ENCODE peak calls at places on chromosomes 1 and 21, in eight cellular contexts. One of them, this sample, is unnamed. For H3K9me3, the result is how much of the 10 kb centered on the place peaks cover.

GRCh38 chr1:205932776-205933175 is 10.5 kb downstream of the SLC26A9 start:
- DNase-seq in lower lobe of right lung: no peak
- DNase-seq in pancreas: no peak
- DNase-seq in uterus: no peak
- DNase-seq in CD4-positive, alpha-beta T cell: no peak
- DNase-seq in left ventricle myocardium inferior: no peak
- DNase-seq in aorta: peak
- DNase-seq in A673: no peak
- DNase-seq in this sample: no peak

GRCh38 chr1:219837274-219837993 is 90.9 kb downstream of the SLC30A10 start:
- DNase-seq in lower lobe of right lung: no peak
- DNase-seq in pancreas: no peak
- DNase-seq in uterus: no peak
- DNase-seq in CD4-positive, alpha-beta T cell: no peak
- DNase-seq in left ventricle myocardium inferior: no peak
- DNase-seq in aorta: no peak
- DNase-seq in A673: peak
- DNase-seq in this sample: no peak

GRCh38 chr1:229579101-229579651 is 20.7 kb upstream of the ABCB10 start:
- DNase-seq in lower lobe of right lung: no peak
- DNase-seq in pancreas: no peak
- DNase-seq in uterus: peak
- DNase-seq in CD4-positive, alpha-beta T cell: no peak
- DNase-seq in left ventricle myocardium inferior: peak
- DNase-seq in aorta: no peak
- DNase-seq in A673: peak
- DNase-seq in this sample: no peak

GRCh38 chr1:105027838-105028471 is 1278.3 kb downstream of the AMY1C start:
- DNase-seq in lower lobe of right lung: no peak
- DNase-seq in pancreas: no peak
- DNase-seq in uterus: no peak
- DNase-seq in CD4-positive, alpha-beta T cell: no peak
- DNase-seq in left ventricle myocardium inferior: no peak
- DNase-seq in aorta: no peak
- DNase-seq in A673: peak
- DNase-seq in this sample: no peak

GRCh38 chr1:59601032-59601431 is 213.7 kb upstream of the HOOK1 start:
- DNase-seq in lower lobe of right lung: no peak
- DNase-seq in pancreas: no peak
- DNase-seq in uterus: no peak
- DNase-seq in CD4-positive, alpha-beta T cell: no peak
- DNase-seq in left ventricle myocardium inferior: peak
- DNase-seq in aorta: peak
- DNase-seq in A673: no peak
- DNase-seq in this sample: no peak

GRCh38 chr21:24514081-24514733 is 1093.1 kb downstream of the MRPL39 start:
- DNase-seq in lower lobe of right lung: no peak
- DNase-seq in pancreas: no peak
- DNase-seq in uterus: no peak
- DNase-seq in CD4-positive, alpha-beta T cell: no peak
- DNase-seq in left ventricle myocardium inferior: no peak
- DNase-seq in aorta: no peak
- DNase-seq in A673: peak
- DNase-seq in this sample: no peak

GRCh38 chr1:9753121-9753531 is 70.6 kb downstream of the CLSTN1 start:
- DNase-seq in lower lobe of right lung: no peak
- DNase-seq in pancreas: no peak
- DNase-seq in uterus: peak
- DNase-seq in CD4-positive, alpha-beta T cell: no peak
- DNase-seq in left ventricle myocardium inferior: peak
- DNase-seq in aorta: peak
- DNase-seq in A673: peak
- DNase-seq in this sample: no peak

GRCh38 chr1:228150458-228151169 is 884 bp downstream of the GJC2 start:
- DNase-seq in lower lobe of right lung: peak
- DNase-seq in pancreas: no peak
- DNase-seq in uterus: peak
- DNase-seq in CD4-positive, alpha-beta T cell: no peak
- DNase-seq in left ventricle myocardium inferior: peak
- DNase-seq in aorta: peak
- DNase-seq in A673: no peak
- DNase-seq in this sample: no peak

GRCh38 chr1:67188137-67188536 is 21.9 kb downstream of the IL23R start:
- DNase-seq in lower lobe of right lung: no peak
- DNase-seq in pancreas: no peak
- DNase-seq in uterus: no peak
- DNase-seq in CD4-positive, alpha-beta T cell: no peak
- DNase-seq in left ventricle myocardium inferior: no peak
- DNase-seq in aorta: no peak
- DNase-seq in A673: no peak
- DNase-seq in this sample: no peak

GRCh38 chr1:226220473-226221189 is 2.8 kb upstream of the MIXL1 start:
- DNase-seq in lower lobe of right lung: no peak
- DNase-seq in pancreas: no peak
- DNase-seq in uterus: no peak
- DNase-seq in CD4-positive, alpha-beta T cell: no peak
- DNase-seq in left ventricle myocardium inferior: no peak
- DNase-seq in aorta: no peak
- DNase-seq in A673: no peak
- DNase-seq in this sample: no peak

GRCh38 chr1:52911541-52911940 is 10.0 kb downstream of the ECHDC2 start:
- DNase-seq in lower lobe of right lung: no peak
- DNase-seq in pancreas: no peak
- DNase-seq in uterus: no peak
- DNase-seq in CD4-positive, alpha-beta T cell: no peak
- DNase-seq in left ventricle myocardium inferior: no peak
- DNase-seq in aorta: no peak
- DNase-seq in A673: no peak
- DNase-seq in this sample: no peak

GRCh38 chr1:63635681-63636080 is 42.5 kb downstream of the PGM1 start:
- DNase-seq in lower lobe of right lung: no peak
- DNase-seq in pancreas: no peak
- DNase-seq in uterus: no peak
- DNase-seq in CD4-positive, alpha-beta T cell: no peak
- DNase-seq in left ventricle myocardium inferior: no peak
- DNase-seq in aorta: no peak
- DNase-seq in A673: no peak
- DNase-seq in this sample: no peak

GRCh38 chr1:234874291-234875288 is 254.0 kb downstream of the TOMM20 start:
- DNase-seq in lower lobe of right lung: peak
- DNase-seq in pancreas: no peak
- DNase-seq in uterus: peak
- DNase-seq in CD4-positive, alpha-beta T cell: no peak
- DNase-seq in left ventricle myocardium inferior: no peak
- DNase-seq in aorta: peak
- DNase-seq in A673: no peak
- DNase-seq in this sample: no peak

GRCh38 chr1:9696793-9697192 is 45.3 kb downstream of the PIK3CD start:
- DNase-seq in lower lobe of right lung: no peak
- DNase-seq in pancreas: no peak
- DNase-seq in uterus: no peak
- DNase-seq in CD4-positive, alpha-beta T cell: no peak
- DNase-seq in left ventricle myocardium inferior: no peak
- DNase-seq in aorta: no peak
- DNase-seq in A673: no peak
- DNase-seq in this sample: no peak

GRCh38 chr1:147700042-147700711 is 29.9 kb upstream of the ACP6 start:
- DNase-seq in lower lobe of right lung: peak
- DNase-seq in pancreas: peak
- DNase-seq in uterus: peak
- DNase-seq in CD4-positive, alpha-beta T cell: peak
- DNase-seq in left ventricle myocardium inferior: peak
- DNase-seq in aorta: no peak
- DNase-seq in A673: peak
- DNase-seq in this sample: peak

GRCh38 chr1:247060771-247061170 is 17.8 kb downstream of the ZNF670 start:
- DNase-seq in lower lobe of right lung: no peak
- DNase-seq in pancreas: no peak
- DNase-seq in uterus: no peak
- DNase-seq in CD4-positive, alpha-beta T cell: no peak
- DNase-seq in left ventricle myocardium inferior: no peak
- DNase-seq in aorta: no peak
- DNase-seq in A673: no peak
- DNase-seq in this sample: no peak

GRCh38 chr1:247056071-247056470 is 22.5 kb downstream of the ZNF670 start:
- DNase-seq in lower lobe of right lung: no peak
- DNase-seq in pancreas: no peak
- DNase-seq in uterus: no peak
- DNase-seq in CD4-positive, alpha-beta T cell: no peak
- DNase-seq in left ventricle myocardium inferior: no peak
- DNase-seq in aorta: no peak
- DNase-seq in A673: no peak
- DNase-seq in this sample: no peak

DNA sequence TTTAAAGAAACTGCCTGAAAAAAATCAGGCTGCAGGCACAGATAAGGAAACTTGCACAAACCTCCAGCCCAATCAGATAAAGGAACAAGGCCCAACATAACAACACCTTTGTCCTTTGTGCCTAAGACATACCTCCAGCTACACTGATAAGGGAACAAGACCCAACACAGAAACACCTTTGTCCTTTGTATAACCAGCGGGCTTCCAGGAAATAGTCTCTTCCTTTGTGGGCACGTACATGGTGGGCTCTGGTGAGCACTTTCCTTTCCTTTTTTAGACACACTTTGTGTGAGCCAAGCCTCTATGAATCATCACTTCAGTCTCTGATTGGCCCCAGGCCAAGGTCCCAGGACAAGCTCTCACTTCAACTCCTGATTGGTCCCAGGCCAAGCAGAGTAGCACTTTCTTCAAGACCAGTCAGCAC is 23.6 kb downstream of the ZNF670 start:
- DNase-seq in lower lobe of right lung: no peak
- DNase-seq in pancreas: no peak
- DNase-seq in uterus: peak
- DNase-seq in CD4-positive, alpha-beta T cell: no peak
- DNase-seq in left ventricle myocardium inferior: no peak
- DNase-seq in aorta: no peak
- DNase-seq in A673: no peak
- DNase-seq in this sample: no peak
- H3K9me3 ChIP-seq in lower lobe of right lung: half or more
- H3K9me3 ChIP-seq in pancreas: under half
- H3K9me3 ChIP-seq in uterus: under half
- H3K9me3 ChIP-seq in CD4-positive, alpha-beta T cell: half or more
- H3K9me3 ChIP-seq in left ventricle myocardium inferior: half or more
- H3K9me3 ChIP-seq in aorta: under half
- H3K9me3 ChIP-seq in A673: under half
- H3K9me3 ChIP-seq in this sample: under half

DNA sequence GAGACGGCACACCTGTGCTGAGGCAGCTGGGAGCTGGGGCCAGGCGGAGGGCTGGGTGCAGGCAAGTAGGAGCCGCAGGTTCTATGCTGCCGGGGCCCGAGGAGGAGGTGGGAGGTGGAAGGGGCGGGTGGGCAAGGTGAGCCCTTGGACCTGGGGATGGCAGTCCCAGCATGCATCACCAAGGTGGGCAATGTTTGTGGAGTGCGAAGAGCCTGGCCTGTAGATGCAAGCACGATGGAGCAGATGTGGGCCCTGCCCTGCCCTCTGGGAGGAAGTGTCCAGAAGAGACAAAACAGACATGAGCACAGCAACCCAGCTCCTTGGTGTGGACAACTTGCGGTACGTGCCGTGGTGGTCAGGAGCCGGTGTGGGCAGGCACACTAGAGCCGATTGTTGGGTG is 28.3 kb upstream of the AJAP1 start:
- DNase-seq in lower lobe of right lung: no peak
- DNase-seq in pancreas: no peak
- DNase-seq in uterus: no peak
- DNase-seq in CD4-positive, alpha-beta T cell: no peak
- DNase-seq in left ventricle myocardium inferior: no peak
- DNase-seq in aorta: no peak
- DNase-seq in A673: no peak
- DNase-seq in this sample: no peak
- H3K9me3 ChIP-seq in lower lobe of right lung: under half
- H3K9me3 ChIP-seq in pancreas: under half
- H3K9me3 ChIP-seq in uterus: under half
- H3K9me3 ChIP-seq in CD4-positive, alpha-beta T cell: under half
- H3K9me3 ChIP-seq in left ventricle myocardium inferior: under half
- H3K9me3 ChIP-seq in aorta: under half
- H3K9me3 ChIP-seq in A673: under half
- H3K9me3 ChIP-seq in this sample: under half

DNA sequence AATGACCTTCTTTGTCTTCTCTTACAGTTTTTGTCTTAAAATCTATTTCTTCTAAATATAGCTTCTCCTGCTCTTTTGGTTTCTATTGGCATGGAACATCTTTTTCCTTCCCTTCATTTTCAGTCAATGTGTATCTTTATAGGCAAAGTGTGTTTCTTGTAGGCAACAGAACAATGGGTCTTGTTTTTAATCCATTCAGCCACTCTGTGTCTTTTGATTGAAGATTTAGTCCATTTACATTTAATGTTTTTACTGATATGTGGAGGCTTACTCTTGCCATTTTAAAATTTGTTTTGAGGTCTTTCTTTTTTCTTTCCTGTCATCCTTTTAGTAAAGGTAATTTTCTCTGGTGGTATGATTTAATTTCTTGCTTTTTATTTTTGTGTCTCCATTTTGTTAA is 271.2 kb upstream of the ZP4 start:
- DNase-seq in lower lobe of right lung: no peak
- DNase-seq in pancreas: no peak
- DNase-seq in uterus: no peak
- DNase-seq in CD4-positive, alpha-beta T cell: no peak
- DNase-seq in left ventricle myocardium inferior: no peak
- DNase-seq in aorta: no peak
- DNase-seq in A673: no peak
- DNase-seq in this sample: no peak
- H3K9me3 ChIP-seq in lower lobe of right lung: under half
- H3K9me3 ChIP-seq in pancreas: under half
- H3K9me3 ChIP-seq in uterus: under half
- H3K9me3 ChIP-seq in CD4-positive, alpha-beta T cell: under half
- H3K9me3 ChIP-seq in left ventricle myocardium inferior: half or more
- H3K9me3 ChIP-seq in aorta: under half
- H3K9me3 ChIP-seq in A673: under half
- H3K9me3 ChIP-seq in this sample: under half

GRCh38 chr1:171052977-171053376 is 37.7 kb upstream of the FMO3 start:
- DNase-seq in lower lobe of right lung: no peak
- DNase-seq in pancreas: no peak
- DNase-seq in uterus: no peak
- DNase-seq in CD4-positive, alpha-beta T cell: no peak
- DNase-seq in left ventricle myocardium inferior: no peak
- DNase-seq in aorta: no peak
- DNase-seq in A673: no peak
- DNase-seq in this sample: no peak

GRCh38 chr1:171048014-171048413 is 42.7 kb upstream of the FMO3 start:
- DNase-seq in lower lobe of right lung: no peak
- DNase-seq in pancreas: no peak
- DNase-seq in uterus: no peak
- DNase-seq in CD4-positive, alpha-beta T cell: no peak
- DNase-seq in left ventricle myocardium inferior: no peak
- DNase-seq in aorta: no peak
- DNase-seq in A673: no peak
- DNase-seq in this sample: no peak
- H3K9me3 ChIP-seq in lower lobe of right lung: under half
- H3K9me3 ChIP-seq in pancreas: under half
- H3K9me3 ChIP-seq in uterus: under half
- H3K9me3 ChIP-seq in CD4-positive, alpha-beta T cell: under half
- H3K9me3 ChIP-seq in left ventricle myocardium inferior: under half
- H3K9me3 ChIP-seq in aorta: under half
- H3K9me3 ChIP-seq in A673: under half
- H3K9me3 ChIP-seq in this sample: under half

GRCh38 chr1:160168016-160168415 is 16.6 kb downstream of the ATP1A4 start:
- DNase-seq in lower lobe of right lung: no peak
- DNase-seq in pancreas: no peak
- DNase-seq in uterus: no peak
- DNase-seq in CD4-positive, alpha-beta T cell: no peak
- DNase-seq in left ventricle myocardium inferior: no peak
- DNase-seq in aorta: no peak
- DNase-seq in A673: peak
- DNase-seq in this sample: no peak
- H3K9me3 ChIP-seq in lower lobe of right lung: under half
- H3K9me3 ChIP-seq in pancreas: under half
- H3K9me3 ChIP-seq in uterus: under half
- H3K9me3 ChIP-seq in CD4-positive, alpha-beta T cell: under half
- H3K9me3 ChIP-seq in left ventricle myocardium inferior: under half
- H3K9me3 ChIP-seq in aorta: under half
- H3K9me3 ChIP-seq in A673: under half
- H3K9me3 ChIP-seq in this sample: under half

This sample was measured in T-helper 17 cell.